ENCODE peak calls at places on chromosomes 16 and 17, in nine cellular contexts. One of them, this sample, is unnamed.

GRCh38 chr16:27318399-27319256 is 4.9 kb downstream of the IL4R start:
- DNase-seq in CD4-positive, alpha-beta T cell: peak; percentile 53
- DNase-seq in brain microvascular endothelial cell: peak; percentile 56
- DNase-seq in WTC11: peak; percentile 19
- DNase-seq in neural crest cell: no peak
- DNase-seq in OCI-LY7: peak; percentile 56
- DNase-seq in tibial nerve: no peak
- DNase-seq in activated CD8-positive, alpha-beta T cell treated with anti-CD3 and anti-CD28 coated beads for 36 hours: peak; percentile 84
- DNase-seq in GM20000: peak; percentile 64
- DNase-seq in this sample: no peak

GRCh38 chr17:17504341-17505140 is 8.3 kb upstream of the RASD1 start:
- DNase-seq in CD4-positive, alpha-beta T cell: no peak
- DNase-seq in brain microvascular endothelial cell: no peak
- DNase-seq in WTC11: no peak
- DNase-seq in neural crest cell: no peak
- DNase-seq in OCI-LY7: no peak
- DNase-seq in tibial nerve: no peak
- DNase-seq in activated CD8-positive, alpha-beta T cell treated with anti-CD3 and anti-CD28 coated beads for 36 hours: no peak
- DNase-seq in GM20000: no peak
- DNase-seq in this sample: no peak

GRCh38 chr17:66476014-66476413 is 173.6 kb downstream of the PRKCA start:
- DNase-seq in CD4-positive, alpha-beta T cell: no peak
- DNase-seq in brain microvascular endothelial cell: no peak
- DNase-seq in WTC11: no peak
- DNase-seq in neural crest cell: no peak
- DNase-seq in OCI-LY7: no peak
- DNase-seq in tibial nerve: no peak
- DNase-seq in activated CD8-positive, alpha-beta T cell treated with anti-CD3 and anti-CD28 coated beads for 36 hours: peak; percentile 16
- DNase-seq in GM20000: no peak
- DNase-seq in this sample: no peak

GRCh38 chr17:83079340-83079747 is at the start of gene METRNL:
- DNase-seq in CD4-positive, alpha-beta T cell: peak; percentile 35
- DNase-seq in brain microvascular endothelial cell: peak; percentile 45
- DNase-seq in WTC11: peak; percentile 64
- DNase-seq in neural crest cell: peak; percentile 58
- DNase-seq in OCI-LY7: peak; percentile 83
- DNase-seq in tibial nerve: peak; percentile 73
- DNase-seq in activated CD8-positive, alpha-beta T cell treated with anti-CD3 and anti-CD28 coated beads for 36 hours: peak; percentile 72
- DNase-seq in GM20000: peak; percentile 99
- DNase-seq in this sample: no peak

GRCh38 chr16:1132431-1132830 is 20.5 kb upstream of the CACNA1H start:
- DNase-seq in CD4-positive, alpha-beta T cell: no peak
- DNase-seq in brain microvascular endothelial cell: no peak
- DNase-seq in WTC11: no peak
- DNase-seq in neural crest cell: no peak
- DNase-seq in OCI-LY7: no peak
- DNase-seq in tibial nerve: no peak
- DNase-seq in activated CD8-positive, alpha-beta T cell treated with anti-CD3 and anti-CD28 coated beads for 36 hours: no peak
- DNase-seq in GM20000: no peak
- DNase-seq in this sample: no peak

GRCh38 chr17:79865351-79866210 is 26.3 kb upstream of the CBX4 start:
- DNase-seq in CD4-positive, alpha-beta T cell: no peak
- DNase-seq in brain microvascular endothelial cell: no peak
- DNase-seq in WTC11: no peak
- DNase-seq in neural crest cell: no peak
- DNase-seq in OCI-LY7: no peak
- DNase-seq in tibial nerve: no peak
- DNase-seq in activated CD8-positive, alpha-beta T cell treated with anti-CD3 and anti-CD28 coated beads for 36 hours: no peak
- DNase-seq in GM20000: no peak
- DNase-seq in this sample: no peak

GRCh38 chr16:3065742-3066439 is 451 bp downstream of the IL32 start:
- DNase-seq in CD4-positive, alpha-beta T cell: no peak
- DNase-seq in brain microvascular endothelial cell: no peak
- DNase-seq in WTC11: no peak
- DNase-seq in neural crest cell: no peak
- DNase-seq in OCI-LY7: no peak
- DNase-seq in tibial nerve: no peak
- DNase-seq in activated CD8-positive, alpha-beta T cell treated with anti-CD3 and anti-CD28 coated beads for 36 hours: peak; percentile 45
- DNase-seq in GM20000: no peak
- DNase-seq in this sample: no peak

GRCh38 chr17:61200349-61200735 is 199.3 kb upstream of the TBX2 start:
- DNase-seq in CD4-positive, alpha-beta T cell: no peak
- DNase-seq in brain microvascular endothelial cell: peak; percentile 62
- DNase-seq in WTC11: no peak
- DNase-seq in neural crest cell: no peak
- DNase-seq in OCI-LY7: no peak
- DNase-seq in tibial nerve: no peak
- DNase-seq in activated CD8-positive, alpha-beta T cell treated with anti-CD3 and anti-CD28 coated beads for 36 hours: no peak
- DNase-seq in GM20000: no peak
- DNase-seq in this sample: no peak

GRCh38 chr16:84740596-84741071 is 40.8 kb downstream of the USP10 start:
- DNase-seq in CD4-positive, alpha-beta T cell: no peak
- DNase-seq in brain microvascular endothelial cell: no peak
- DNase-seq in WTC11: no peak
- DNase-seq in neural crest cell: no peak
- DNase-seq in OCI-LY7: no peak
- DNase-seq in tibial nerve: no peak
- DNase-seq in activated CD8-positive, alpha-beta T cell treated with anti-CD3 and anti-CD28 coated beads for 36 hours: no peak
- DNase-seq in GM20000: no peak
- DNase-seq in this sample: no peak

GRCh38 chr17:74417178-74418045 is 14.5 kb upstream of the GPRC5C start:
- DNase-seq in CD4-positive, alpha-beta T cell: no peak
- DNase-seq in brain microvascular endothelial cell: peak; percentile 24
- DNase-seq in WTC11: no peak
- DNase-seq in neural crest cell: no peak
- DNase-seq in OCI-LY7: peak; percentile 67
- DNase-seq in tibial nerve: no peak
- DNase-seq in activated CD8-positive, alpha-beta T cell treated with anti-CD3 and anti-CD28 coated beads for 36 hours: peak; percentile 27
- DNase-seq in GM20000: peak; percentile 71
- DNase-seq in this sample: no peak

GRCh38 chr17:44556854-44557606 is at the start of gene FZD2:
- DNase-seq in CD4-positive, alpha-beta T cell: peak; percentile 10
- DNase-seq in brain microvascular endothelial cell: peak; percentile 97
- DNase-seq in WTC11: peak; percentile 91
- DNase-seq in neural crest cell: peak; percentile 91
- DNase-seq in OCI-LY7: peak; percentile 96
- DNase-seq in tibial nerve: peak; percentile 86
- DNase-seq in activated CD8-positive, alpha-beta T cell treated with anti-CD3 and anti-CD28 coated beads for 36 hours: peak; percentile 78
- DNase-seq in GM20000: peak; percentile 93
- DNase-seq in this sample: peak; percentile 93

GRCh38 chr17:2050246-2050866 is 4.5 kb upstream of the HIC1 start:
- DNase-seq in CD4-positive, alpha-beta T cell: peak; percentile 61
- DNase-seq in brain microvascular endothelial cell: no peak
- DNase-seq in WTC11: peak; percentile 68
- DNase-seq in neural crest cell: peak; percentile 53
- DNase-seq in OCI-LY7: peak; percentile 37
- DNase-seq in tibial nerve: no peak
- DNase-seq in activated CD8-positive, alpha-beta T cell treated with anti-CD3 and anti-CD28 coated beads for 36 hours: peak; percentile 79
- DNase-seq in GM20000: peak; percentile 86
- DNase-seq in this sample: no peak

GRCh38 chr16:5175263-5175662 is 77.7 kb upstream of the EEF2KMT start:
- DNase-seq in CD4-positive, alpha-beta T cell: no peak
- DNase-seq in brain microvascular endothelial cell: no peak
- DNase-seq in WTC11: no peak
- DNase-seq in neural crest cell: no peak
- DNase-seq in OCI-LY7: no peak
- DNase-seq in tibial nerve: no peak
- DNase-seq in activated CD8-positive, alpha-beta T cell treated with anti-CD3 and anti-CD28 coated beads for 36 hours: no peak
- DNase-seq in GM20000: no peak
- DNase-seq in this sample: no peak

GRCh38 chr17:51054748-51055147 is 65.9 kb downstream of the SPAG9 start:
- DNase-seq in CD4-positive, alpha-beta T cell: no peak
- DNase-seq in brain microvascular endothelial cell: no peak
- DNase-seq in WTC11: no peak
- DNase-seq in neural crest cell: no peak
- DNase-seq in OCI-LY7: no peak
- DNase-seq in tibial nerve: no peak
- DNase-seq in activated CD8-positive, alpha-beta T cell treated with anti-CD3 and anti-CD28 coated beads for 36 hours: no peak
- DNase-seq in GM20000: no peak
- DNase-seq in this sample: no peak

GRCh38 chr17:51057534-51057933 is 63.1 kb downstream of the SPAG9 start:
- DNase-seq in CD4-positive, alpha-beta T cell: no peak
- DNase-seq in brain microvascular endothelial cell: no peak
- DNase-seq in WTC11: no peak
- DNase-seq in neural crest cell: no peak
- DNase-seq in OCI-LY7: no peak
- DNase-seq in tibial nerve: no peak
- DNase-seq in activated CD8-positive, alpha-beta T cell treated with anti-CD3 and anti-CD28 coated beads for 36 hours: no peak
- DNase-seq in GM20000: no peak
- DNase-seq in this sample: no peak

GRCh38 chr17:51060396-51060795 is 60.3 kb downstream of the SPAG9 start:
- DNase-seq in CD4-positive, alpha-beta T cell: no peak
- DNase-seq in brain microvascular endothelial cell: no peak
- DNase-seq in WTC11: no peak
- DNase-seq in neural crest cell: no peak
- DNase-seq in OCI-LY7: no peak
- DNase-seq in tibial nerve: no peak
- DNase-seq in activated CD8-positive, alpha-beta T cell treated with anti-CD3 and anti-CD28 coated beads for 36 hours: no peak
- DNase-seq in GM20000: no peak
- DNase-seq in this sample: no peak

GRCh38 chr17:51059781-51060180 is 60.9 kb downstream of the SPAG9 start:
- DNase-seq in CD4-positive, alpha-beta T cell: no peak
- DNase-seq in brain microvascular endothelial cell: peak; percentile 14
- DNase-seq in WTC11: no peak
- DNase-seq in neural crest cell: no peak
- DNase-seq in OCI-LY7: no peak
- DNase-seq in tibial nerve: no peak
- DNase-seq in activated CD8-positive, alpha-beta T cell treated with anti-CD3 and anti-CD28 coated beads for 36 hours: no peak
- DNase-seq in GM20000: no peak
- DNase-seq in this sample: no peak

DNA sequence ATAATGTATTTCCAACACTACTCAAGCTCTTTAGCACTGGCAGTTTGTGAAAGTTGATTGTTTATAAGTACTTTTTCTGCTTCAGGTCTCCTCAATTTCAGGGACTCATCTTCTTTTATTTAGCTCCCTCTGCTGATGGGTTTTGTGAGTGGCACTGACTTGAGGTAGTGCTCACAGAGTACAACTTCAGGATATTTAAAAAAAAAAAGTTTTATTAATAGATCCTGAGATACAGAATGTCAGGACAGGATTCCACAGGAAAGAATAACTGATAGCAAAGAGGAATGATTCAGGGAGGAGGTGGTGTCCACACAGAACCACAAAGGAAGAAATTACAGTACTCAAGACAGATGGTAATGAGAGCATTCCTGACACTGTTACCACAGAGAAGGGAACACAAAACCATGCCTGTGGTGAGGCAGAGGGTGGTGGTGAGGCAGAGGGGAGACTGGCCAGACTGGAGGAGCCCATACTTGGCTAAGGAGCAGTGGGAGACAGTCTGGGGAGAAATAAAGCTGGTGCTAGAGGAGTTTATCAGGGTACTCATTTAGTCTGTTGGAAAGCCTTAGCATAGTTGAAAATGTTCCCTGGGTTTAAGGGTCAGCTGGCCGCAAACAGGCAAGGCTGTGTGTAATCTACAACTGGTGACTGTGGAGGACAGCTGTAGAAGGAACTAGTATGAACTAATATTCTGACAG is 63.7 kb downstream of the SPAG9 start:
- DNase-seq in CD4-positive, alpha-beta T cell: peak; percentile 7
- DNase-seq in brain microvascular endothelial cell: peak; percentile 94
- DNase-seq in WTC11: peak; percentile 40
- DNase-seq in neural crest cell: peak; percentile 32
- DNase-seq in OCI-LY7: peak; percentile 71
- DNase-seq in tibial nerve: no peak
- DNase-seq in activated CD8-positive, alpha-beta T cell treated with anti-CD3 and anti-CD28 coated beads for 36 hours: peak; percentile 34
- DNase-seq in GM20000: peak; percentile 46
- DNase-seq in this sample: no peak
- TF ChIP-seq CTCF in CD4-positive, alpha-beta T cell: peak; percentile 53
- TF ChIP-seq CTCF in brain microvascular endothelial cell: peak; percentile 69
- TF ChIP-seq CTCF in WTC11: peak; percentile 33
- TF ChIP-seq CTCF in neural crest cell: peak; percentile 72
- TF ChIP-seq CTCF in OCI-LY7: peak; percentile 92
- TF ChIP-seq CTCF in tibial nerve: peak; percentile 57
- TF ChIP-seq CTCF in activated CD8-positive, alpha-beta T cell treated with anti-CD3 and anti-CD28 coated beads for 36 hours: peak; percentile 54
- TF ChIP-seq CTCF in GM20000: peak; percentile 46
- TF ChIP-seq CTCF in this sample: peak; percentile 78

GRCh38 chr16:9969580-9969979 is 212.6 kb downstream of the GRIN2A start:
- DNase-seq in CD4-positive, alpha-beta T cell: no peak
- DNase-seq in brain microvascular endothelial cell: no peak
- DNase-seq in WTC11: no peak
- DNase-seq in neural crest cell: no peak
- DNase-seq in OCI-LY7: no peak
- DNase-seq in tibial nerve: no peak
- DNase-seq in activated CD8-positive, alpha-beta T cell treated with anti-CD3 and anti-CD28 coated beads for 36 hours: no peak
- DNase-seq in GM20000: no peak
- DNase-seq in this sample: no peak
- TF ChIP-seq CTCF in CD4-positive, alpha-beta T cell: no peak
- TF ChIP-seq CTCF in brain microvascular endothelial cell: no peak
- TF ChIP-seq CTCF in WTC11: no peak
- TF ChIP-seq CTCF in neural crest cell: no peak
- TF ChIP-seq CTCF in OCI-LY7: no peak
- TF ChIP-seq CTCF in tibial nerve: no peak
- TF ChIP-seq CTCF in activated CD8-positive, alpha-beta T cell treated with anti-CD3 and anti-CD28 coated beads for 36 hours: no peak
- TF ChIP-seq CTCF in GM20000: no peak
- TF ChIP-seq CTCF in this sample: no peak

GRCh38 chr16:30953511-30954124 is 3.9 kb upstream of the SETD1A start:
- DNase-seq in CD4-positive, alpha-beta T cell: peak; percentile 61
- DNase-seq in brain microvascular endothelial cell: peak; percentile 67
- DNase-seq in WTC11: peak; percentile 91
- DNase-seq in neural crest cell: peak; percentile 80
- DNase-seq in OCI-LY7: peak; percentile 91
- DNase-seq in tibial nerve: peak; percentile 36
- DNase-seq in activated CD8-positive, alpha-beta T cell treated with anti-CD3 and anti-CD28 coated beads for 36 hours: peak; percentile 86
- DNase-seq in GM20000: no peak
- DNase-seq in this sample: peak; percentile 83

GRCh38 chr16:30957456-30958163 is at the start of gene SETD1A:
- DNase-seq in CD4-positive, alpha-beta T cell: peak; percentile 98
- DNase-seq in brain microvascular endothelial cell: peak; percentile 91
- DNase-seq in WTC11: peak; percentile 97
- DNase-seq in neural crest cell: peak; percentile 96
- DNase-seq in OCI-LY7: peak; percentile 99
- DNase-seq in tibial nerve: peak; percentile 95
- DNase-seq in activated CD8-positive, alpha-beta T cell treated with anti-CD3 and anti-CD28 coated beads for 36 hours: peak; percentile 98
- DNase-seq in GM20000: peak; percentile 98
- DNase-seq in this sample: peak; percentile 96

GRCh38 chr16:30954993-30955392 is 2.6 kb upstream of the SETD1A start:
- DNase-seq in CD4-positive, alpha-beta T cell: no peak
- DNase-seq in brain microvascular endothelial cell: no peak
- DNase-seq in WTC11: no peak
- DNase-seq in neural crest cell: no peak
- DNase-seq in OCI-LY7: no peak
- DNase-seq in tibial nerve: no peak
- DNase-seq in activated CD8-positive, alpha-beta T cell treated with anti-CD3 and anti-CD28 coated beads for 36 hours: no peak
- DNase-seq in GM20000: no peak
- DNase-seq in this sample: no peak

GRCh38 chr16:30958164-30959083 is 870 bp downstream of the SETD1A start:
- DNase-seq in CD4-positive, alpha-beta T cell: no peak
- DNase-seq in brain microvascular endothelial cell: no peak
- DNase-seq in WTC11: peak; percentile 70
- DNase-seq in neural crest cell: peak; percentile 50
- DNase-seq in OCI-LY7: peak; percentile 73
- DNase-seq in tibial nerve: no peak
- DNase-seq in activated CD8-positive, alpha-beta T cell treated with anti-CD3 and anti-CD28 coated beads for 36 hours: peak; percentile 49
- DNase-seq in GM20000: peak; percentile 89
- DNase-seq in this sample: no peak

GRCh38 chr16:30956601-30957455 is 726 bp upstream of the SETD1A start:
- DNase-seq in CD4-positive, alpha-beta T cell: peak; percentile 83
- DNase-seq in brain microvascular endothelial cell: peak; percentile 79
- DNase-seq in WTC11: peak; percentile 86
- DNase-seq in neural crest cell: peak; percentile 82
- DNase-seq in OCI-LY7: peak; percentile 92
- DNase-seq in tibial nerve: peak; percentile 66
- DNase-seq in activated CD8-positive, alpha-beta T cell treated with anti-CD3 and anti-CD28 coated beads for 36 hours: peak; percentile 95
- DNase-seq in GM20000: peak; percentile 91
- DNase-seq in this sample: peak; percentile 88
- TF ChIP-seq CTCF in CD4-positive, alpha-beta T cell: no peak
- TF ChIP-seq CTCF in brain microvascular endothelial cell: peak; percentile 45
- TF ChIP-seq CTCF in WTC11: no peak
- TF ChIP-seq CTCF in neural crest cell: peak; percentile 36
- TF ChIP-seq CTCF in OCI-LY7: peak; percentile 66
- TF ChIP-seq CTCF in tibial nerve: no peak
- TF ChIP-seq CTCF in activated CD8-positive, alpha-beta T cell treated with anti-CD3 and anti-CD28 coated beads for 36 hours: no peak
- TF ChIP-seq CTCF in GM20000: no peak
- TF ChIP-seq CTCF in this sample: peak; percentile 42

GRCh38 chr16:59192551-59193199 is 458.6 kb upstream of the GOT2 start:
- DNase-seq in CD4-positive, alpha-beta T cell: no peak
- DNase-seq in brain microvascular endothelial cell: peak; percentile 20
- DNase-seq in WTC11: peak; percentile 81
- DNase-seq in neural crest cell: peak; percentile 63
- DNase-seq in OCI-LY7: peak; percentile 10
- DNase-seq in tibial nerve: no peak
- DNase-seq in activated CD8-positive, alpha-beta T cell treated with anti-CD3 and anti-CD28 coated beads for 36 hours: peak; percentile 60
- DNase-seq in GM20000: peak; percentile 10
- DNase-seq in this sample: no peak
- TF ChIP-seq CTCF in CD4-positive, alpha-beta T cell: no peak
- TF ChIP-seq CTCF in brain microvascular endothelial cell: peak; percentile 64
- TF ChIP-seq CTCF in WTC11: peak; percentile 71
- TF ChIP-seq CTCF in neural crest cell: peak; percentile 62
- TF ChIP-seq CTCF in OCI-LY7: peak; percentile 72
- TF ChIP-seq CTCF in tibial nerve: no peak
- TF ChIP-seq CTCF in activated CD8-positive, alpha-beta T cell treated with anti-CD3 and anti-CD28 coated beads for 36 hours: peak; percentile 62
- TF ChIP-seq CTCF in GM20000: peak; percentile 25
- TF ChIP-seq CTCF in this sample: peak; percentile 73

This sample was measured in type B pancreatic cell.